ENCODE peak calls at places on chromosomes 12 and 14, in ten cellular contexts. I is GM19239, K is AML-193, F is Right ventricle myocardium superior, O is nephron progenitor cell, T is osteocyte, P is ovary, C is endothelial cell of umbilical vein, E is EL, U is NCI-H345. H is an unnamed sample.

GRCh38 chr14:59520224-59520623 is 35.9 kb downstream of the JKAMP start:
- DNase-seq in I (no peak), K (no peak), F (no peak), O (no peak), T (no peak), P (no peak), C (no peak), E (no peak), U (no peak), H (no peak)

GRCh38 chr12:110649341-110649847 is 35.5 kb downstream of the TCTN1 start:
- DNase-seq in I (no peak), K (no peak), F (no peak), O (peak), T (no peak), P (no peak), C (no peak), E (no peak), U (no peak), H (no peak)

GRCh38 chr12:115135800-115136211 is 451.8 kb upstream of the TBX3 start:
- DNase-seq in I (no peak), K (no peak), F (peak), O (peak), T (no peak), P (no peak), C (no peak), E (peak), U (peak), H (peak)

GRCh38 chr14:64561631-64562030 is 11.9 kb downstream of the PPP1R36 start:
- DNase-seq in I (no peak), K (no peak), F (no peak), O (no peak), T (peak), P (no peak), C (peak), E (peak), U (no peak), H (no peak)

GRCh38 chr12:96132819-96133218 is 61.4 kb upstream of the ELK3 start:
- DNase-seq in I (no peak), K (peak), F (no peak), O (no peak), T (no peak), P (no peak), C (peak), E (no peak), U (no peak), H (no peak)

GRCh38 chr12:52213541-52214420 is 19.3 kb upstream of the KRT7 start:
- DNase-seq in I (peak), K (peak), F (peak), O (peak), T (peak), P (peak), C (peak), E (peak), U (peak), H (peak)

GRCh38 chr12:95608252-95609033 is 57.2 kb upstream of the USP44 start:
- DNase-seq in I (no peak), K (no peak), F (peak), O (no peak), T (no peak), P (peak), C (peak), E (peak), U (peak), H (no peak)

GRCh38 chr12:110796952-110797351 is 49.8 kb upstream of the CCDC63 start:
- DNase-seq in I (no peak), K (no peak), F (no peak), O (no peak), T (no peak), P (no peak), C (no peak), E (no peak), U (no peak), H (no peak)

GRCh38 chr14:77155083-77155482 is 13.5 kb upstream of the ZDHHC22 start:
- DNase-seq in I (no peak), K (no peak), F (no peak), O (no peak), T (no peak), P (no peak), C (no peak), E (no peak), U (no peak), H (no peak)

GRCh38 chr12:63419119-63419518 is 249.2 kb downstream of the DPY19L2 start:
- DNase-seq in I (no peak), K (no peak), F (no peak), O (no peak), T (no peak), P (no peak), C (no peak), E (no peak), U (peak), H (no peak)

GRCh38 chr14:74346341-74346740 is 1.9 kb upstream of the VRTN start:
- DNase-seq in I (no peak), K (no peak), F (no peak), O (no peak), T (no peak), P (no peak), C (no peak), E (no peak), U (no peak), H (peak)

GRCh38 chr14:30443368-30444007 is 115.5 kb upstream of the G2E3 start:
- DNase-seq in I (no peak), K (peak), F (no peak), O (no peak), T (no peak), P (no peak), C (peak), E (peak), U (peak), H (no peak)

GRCh38 chr12:131615316-131616053 is 95.4 kb upstream of the SFSWAP start:
- DNase-seq in I (no peak), K (no peak), F (no peak), O (no peak), T (no peak), P (no peak), C (no peak), E (peak), U (no peak), H (no peak)

GRCh38 chr14:61287196-61287595 is 6.1 kb upstream of the TMEM30B start:
- DNase-seq in I (no peak), K (no peak), F (no peak), O (no peak), T (no peak), P (no peak), C (no peak), E (no peak), U (no peak), H (no peak)

GRCh38 chr14:97456958-97457357 is 659.8 kb downstream of the VRK1 start:
- DNase-seq in I (no peak), K (no peak), F (no peak), O (no peak), T (no peak), P (no peak), C (no peak), E (no peak), U (no peak), H (no peak)

GRCh38 chr12:96044017-96044985 is 8.9 kb upstream of the LTA4H start:
- DNase-seq in I (no peak), K (no peak), F (no peak), O (no peak), T (no peak), P (no peak), C (no peak), E (peak), U (no peak), H (no peak)

GRCh38 chr12:110382683-110383082 is 20.8 kb downstream of the ANAPC7 start:
- DNase-seq in I (no peak), K (no peak), F (no peak), O (no peak), T (no peak), P (no peak), C (no peak), E (no peak), U (no peak), H (no peak)

GRCh38 chr12:91413591-91413990 is 231.0 kb upstream of the DCN start:
- DNase-seq in I (no peak), K (no peak), F (no peak), O (no peak), T (no peak), P (no peak), C (no peak), E (peak), U (peak), H (no peak)

GRCh38 chr14:44803239-44803905 is 158.4 kb downstream of the KLHL28 start:
- DNase-seq in I (peak), K (peak), F (no peak), O (no peak), T (no peak), P (no peak), C (peak), E (peak), U (peak), H (no peak)

GRCh38 chr12:67486671-67487070 is 161.9 kb upstream of the DYRK2 start:
- DNase-seq in I (no peak), K (no peak), F (no peak), O (no peak), T (no peak), P (no peak), C (no peak), E (no peak), U (no peak), H (no peak)

GRCh38 chr12:42482820-42483533 is 106.6 kb downstream of the PRICKLE1 start:
- DNase-seq in I (peak), K (no peak), F (peak), O (peak), T (peak), P (peak), C (peak), E (peak), U (no peak), H (peak)

GRCh38 chr14:95340201-95340697 is 20.5 kb upstream of the CLMN start:
- DNase-seq in I (no peak), K (no peak), F (no peak), O (no peak), T (no peak), P (no peak), C (no peak), E (no peak), U (no peak), H (no peak)

GRCh38 chr14:100030441-100031153 is 34.6 kb upstream of the EVL start:
- DNase-seq in I (no peak), K (no peak), F (no peak), O (no peak), T (no peak), P (no peak), C (peak), E (peak), U (no peak), H (no peak)

GRCh38 chr12:1203735-1204019 is 212.7 kb downstream of the ERC1 start:
- DNase-seq in I (no peak), K (no peak), F (no peak), O (no peak), T (no peak), P (no peak), C (peak), E (no peak), U (no peak), H (no peak)

GRCh38 chr14:104864267-104865068 is 600 bp upstream of the CEP170B start:
- DNase-seq in I (no peak), K (no peak), F (peak), O (peak), T (peak), P (peak), C (no peak), E (no peak), U (peak), H (peak)

GRCh38 chr12:89960607-89961394 is 252.2 kb upstream of the ATP2B1 start:
- DNase-seq in I (no peak), K (no peak), F (no peak), O (no peak), T (no peak), P (no peak), C (no peak), E (peak), U (no peak), H (no peak)

GRCh38 chr12:131938082-131938481 is 9.0 kb downstream of the PUS1 start:
- DNase-seq in I (no peak), K (no peak), F (peak), O (no peak), T (no peak), P (no peak), C (no peak), E (no peak), U (no peak), H (no peak)

GRCh38 chr14:92589213-92589852 is 75.8 kb downstream of the RIN3 start:
- DNase-seq in I (no peak), K (no peak), F (no peak), O (no peak), T (no peak), P (no peak), C (no peak), E (no peak), U (peak), H (peak)

GRCh38 chr12:71661977-71662522 is 1.6 kb downstream of the ZFC3H1 start:
- DNase-seq in I (no peak), K (no peak), F (no peak), O (no peak), T (no peak), P (no peak), C (peak), E (peak), U (no peak), H (no peak)

GRCh38 chr14:27199272-27199671 is 601.4 kb upstream of the NOVA1 start:
- DNase-seq in I (no peak), K (no peak), F (no peak), O (no peak), T (no peak), P (no peak), C (no peak), E (no peak), U (no peak), H (no peak)

GRCh38 chr14:59424707-59425106 is 40.5 kb downstream of the GPR135 start:
- DNase-seq in I (no peak), K (no peak), F (peak), O (no peak), T (no peak), P (no peak), C (no peak), E (no peak), U (no peak), H (peak)

GRCh38 chr14:63726499-63726898 is 1.4 kb downstream of the SGPP1 start:
- DNase-seq in I (no peak), K (no peak), F (no peak), O (no peak), T (no peak), P (no peak), C (peak), E (no peak), U (peak), H (no peak)

H was measured in sigmoid colon.